ENCODE peak calls at places on chromosome 3, in four cellular contexts. I, L, N and A are unnamed samples.

GRCh38 chr3:133887075-133887950 is 8.4 kb downstream of the RAB6B start:
- DNase-seq in L (no peak), N (no peak), I (no peak), A (peak)

GRCh38 chr3:190265126-190265525 is 57.1 kb downstream of the CLDN1 start:
- DNase-seq in N (no peak), I (no peak), L (no peak), A (no peak)

GRCh38 chr3:128328546-128329458 is 137.9 kb downstream of the DNAJB8 start:
- DNase-seq in I (no peak), N (no peak), L (no peak), A (no peak)

GRCh38 chr3:46948830-46949671 is 27.5 kb downstream of the CCDC12 start:
- DNase-seq in L (no peak), I (no peak), N (no peak), A (no peak)

GRCh38 chr3:100042144-100042543 is 72.2 kb downstream of the FILIP1L start:
- DNase-seq in I (no peak), N (no peak), L (no peak), A (peak)

GRCh38 chr3:154421067-154421466 is 8.9 kb downstream of the GPR149 start:
- DNase-seq in L (no peak), N (no peak), I (no peak), A (no peak)

GRCh38 chr3:153977148-153977547 is 144.0 kb upstream of the ARHGEF26 start:
- DNase-seq in N (no peak), L (no peak), I (no peak), A (peak)

GRCh38 chr3:38005076-38006020 is 14.8 kb downstream of the VILL start:
- DNase-seq in N (no peak), L (peak), I (no peak), A (no peak)

GRCh38 chr3:123872621-123873020 is 11.5 kb downstream of the MYLK start:
- DNase-seq in N (no peak), L (no peak), I (no peak), A (no peak)

GRCh38 chr3:50160561-50160983 is 5.4 kb downstream of the SEMA3F start:
- DNase-seq in N (no peak), L (no peak), I (no peak), A (no peak)

GRCh38 chr3:150890831-150891230 is 14.4 kb downstream of the MINDY4B start:
- DNase-seq in I (no peak), L (no peak), N (no peak), A (no peak)

GRCh38 chr3:115697263-115698053 is 74.1 kb downstream of the GAP43 start:
- DNase-seq in N (no peak), L (no peak), I (no peak), A (no peak)

GRCh38 chr3:49278548-49278947 is 1.5 kb upstream of the C3orf62 start:
- DNase-seq in N (no peak), L (no peak), I (no peak), A (no peak)

GRCh38 chr3:8723612-8724011 is 10.0 kb upstream of the CAV3 start:
- DNase-seq in N (no peak), I (no peak), L (no peak), A (no peak)

GRCh38 chr3:136305879-136306278 is 55.7 kb downstream of the PCCB start:
- DNase-seq in N (no peak), I (no peak), L (no peak), A (no peak)

GRCh38 chr3:122635789-122636188 is 44.9 kb upstream of the PARP14 start:
- DNase-seq in I (no peak), L (no peak), N (no peak), A (no peak)

GRCh38 chr3:127628788-127629456 is at the start of gene PODXL2:
- DNase-seq in N (no peak), L (peak), I (peak), A (no peak)

GRCh38 chr3:129119365-129120100 is 2.1 kb downstream of the RAB43 start:
- DNase-seq in I (no peak), L (no peak), N (no peak), A (no peak)

GRCh38 chr3:13623101-13623654 is 74.3 kb downstream of the FBLN2 start:
- DNase-seq in L (no peak), N (no peak), I (no peak), A (no peak)

GRCh38 chr3:123960791-123961507 is at the start of gene CCDC14:
- DNase-seq in L (peak), I (peak), N (peak), A (peak)

GRCh38 chr3:156674911-156675743 is 737 bp downstream of the TIPARP start:
- DNase-seq in N (peak), I (peak), L (peak), A (peak)

GRCh38 chr3:59927061-59927460 is 877.2 kb upstream of the CFAP20DC start:
- DNase-seq in N (no peak), L (no peak), I (no peak), A (no peak)

GRCh38 chr3:81249540-81250029 is 511.9 kb downstream of the GBE1 start:
- DNase-seq in I (no peak), N (no peak), L (no peak), A (no peak)

GRCh38 chr3:11170052-11170770 is 15.9 kb downstream of the HRH1 start:
- DNase-seq in N (no peak), L (no peak), I (no peak), A (no peak)

GRCh38 chr3:25992606-25993005 is 202.7 kb downstream of the OXSM start:
- DNase-seq in L (no peak), N (no peak), I (no peak), A (no peak)

GRCh38 chr3:29486087-29486486 is 205.2 kb downstream of the RBMS3 start:
- DNase-seq in I (no peak), L (no peak), N (no peak), A (no peak)